ENCODE peak calls at places on chromosomes 12 and 14, in seven cellular contexts. E is foreskin fibroblast; O is AG09309; G is amygdala; J is tibial artery; M is HCT116; Y is CD8-positive, alpha-beta T cell. B is an unnamed sample.
A peak's percentile ranks its signal among the peaks of the same experiment; 100 is the strongest.

GRCh38 chr12:69070319-69071090 is 137.5 kb upstream of the CPM start:
- DNase-seq in E (peak; percentile 88), J (peak; percentile 73), O (peak; percentile 37), Y (peak; percentile 57), G (peak; percentile 71), M (peak; percentile 59), B (peak; percentile 56)

GRCh38 chr12:116690016-116690709 is 47.7 kb downstream of the SPRING1 start:
- DNase-seq in M (no peak), E (no peak), O (no peak), Y (no peak), G (no peak), J (no peak), B (no peak)

GRCh38 chr14:89588016-89588415 is 171.0 kb upstream of the FOXN3 start:
- DNase-seq in M (no peak), E (no peak), G (no peak), O (no peak), Y (no peak), J (no peak), B (no peak)

GRCh38 chr12:4151362-4152121 is 122.0 kb upstream of the CCND2 start:
- DNase-seq in G (no peak), Y (no peak), M (no peak), O (no peak), E (no peak), J (no peak), B (no peak)

GRCh38 chr12:53063708-53064612 is 14.1 kb downstream of the TNS2 start:
- DNase-seq in J (peak; percentile 95), M (no peak), G (no peak), E (peak; percentile 96), Y (no peak), O (peak; percentile 67), B (no peak)

GRCh38 chr12:121802485-121802842 is 1.3 kb upstream of the SETD1B start:
- DNase-seq in J (no peak), E (no peak), G (no peak), M (no peak), Y (no peak), O (no peak), B (no peak)

GRCh38 chr12:32273063-32273521 is 126.3 kb upstream of the FGD4 start:
- DNase-seq in J (no peak), M (no peak), E (peak; percentile 69), Y (no peak), G (no peak), O (no peak), B (no peak)

GRCh38 chr12:112924986-112925385 is 13.3 kb upstream of the OAS3 start:
- DNase-seq in E (no peak), O (no peak), J (no peak), M (no peak), G (no peak), Y (no peak), B (no peak)

GRCh38 chr12:69405466-69405865 is 45.9 kb downstream of the YEATS4 start:
- DNase-seq in G (no peak), J (peak; percentile 68), O (peak; percentile 88), E (peak; percentile 95), M (peak; percentile 84), Y (no peak), B (no peak)

GRCh38 chr12:89481218-89481914 is 43.2 kb downstream of the GALNT4 start:
- DNase-seq in M (no peak), Y (no peak), G (peak; percentile 58), J (no peak), O (no peak), E (no peak), B (no peak)

GRCh38 chr12:102454330-102454729 is 26.0 kb downstream of the IGF1 start:
- DNase-seq in Y (no peak), O (no peak), J (no peak), E (no peak), M (no peak), G (no peak), B (no peak)

GRCh38 chr14:45907782-45908181 is 654.8 kb upstream of the MIS18BP1 start:
- DNase-seq in G (no peak), M (no peak), Y (no peak), O (no peak), J (no peak), E (no peak), B (no peak)

B was measured in neuronal stem cell.